ENCODE peak calls at places on chromosomes 3 and 15, in ten cellular contexts. E, O, P, V, X, R, U, G, M and K are unnamed samples. For H3K4me1, the result is how much of the 10 kb centered on the place peaks cover.

GRCh38 chr3:53495518-53496501 is 1.4 kb downstream of the CACNA1D start:
- DNase-seq in E (no peak), O (no peak), P (peak), V (no peak), X (no peak), R (peak), U (no peak), G (peak), M (no peak), K (no peak)

GRCh38 chr3:185824467-185825378 is at the start of gene IGF2BP2:
- DNase-seq in E (peak), O (peak), P (peak), V (peak), X (peak), R (peak), U (peak), G (peak), M (no peak), K (peak)

GRCh38 chr3:126118591-126118990 is 34.7 kb upstream of the SLC41A3 start:
- DNase-seq in E (no peak), O (peak), P (peak), V (no peak), X (peak), R (no peak), U (no peak), G (no peak), M (peak), K (no peak)

GRCh38 chr15:25171856-25172687 is 217.3 kb downstream of the SNRPN start:
- DNase-seq in E (no peak), O (peak), P (no peak), V (no peak), X (peak), R (no peak), U (no peak), G (no peak), M (peak), K (peak)

GRCh38 chr3:190883973-190884832 is 21.7 kb upstream of the GMNC start:
- DNase-seq in E (peak), O (no peak), P (peak), V (no peak), X (no peak), R (peak), U (peak), G (peak), M (no peak), K (peak)

GRCh38 chr3:61268659-61269058 is 17.4 kb upstream of the FHIT start:
- DNase-seq in E (no peak), O (no peak), P (no peak), V (no peak), X (no peak), R (no peak), U (no peak), G (no peak), M (no peak), K (no peak)

GRCh38 chr3:53073553-53074365 is 27.9 kb upstream of the SFMBT1 start:
- DNase-seq in E (no peak), O (no peak), P (no peak), V (no peak), X (no peak), R (no peak), U (no peak), G (no peak), M (no peak), K (peak)

GRCh38 chr15:45386420-45386819 is 8.1 kb upstream of the GATM start:
- DNase-seq in E (no peak), O (no peak), P (no peak), V (peak), X (no peak), R (no peak), U (no peak), G (peak), M (no peak), K (peak)

GRCh38 chr3:46664188-46664970 is 29.1 kb downstream of the ALS2CL start:
- DNase-seq in E (no peak), O (no peak), P (peak), V (no peak), X (no peak), R (no peak), U (no peak), G (no peak), M (peak), K (no peak)

GRCh38 chr3:194688207-194688711 is 2.6 kb downstream of the FAM43A start:
- DNase-seq in E (peak), O (peak), P (peak), V (peak), X (no peak), R (peak), U (no peak), G (peak), M (no peak), K (peak)

GRCh38 chr3:55434789-55435188 is 52.3 kb downstream of the WNT5A start:
- DNase-seq in E (peak), O (no peak), P (no peak), V (no peak), X (no peak), R (peak), U (peak), G (no peak), M (no peak), K (no peak)

GRCh38 chr15:90837052-90837621 is 31.3 kb upstream of the FURIN start:
- DNase-seq in E (no peak), O (no peak), P (no peak), V (no peak), X (no peak), R (no peak), U (no peak), G (no peak), M (no peak), K (no peak)

GRCh38 chr15:60184579-60184978 is 180.5 kb downstream of the FOXB1 start:
- DNase-seq in E (peak), O (no peak), P (no peak), V (no peak), X (no peak), R (no peak), U (no peak), G (no peak), M (no peak), K (no peak)

GRCh38 chr3:176807938-176808337 is 389.3 kb downstream of the TBL1XR1 start:
- DNase-seq in E (no peak), O (no peak), P (no peak), V (no peak), X (no peak), R (peak), U (no peak), G (no peak), M (no peak), K (peak)

GRCh38 chr15:71732636-71733035 is 77.7 kb upstream of the NR2E3 start:
- DNase-seq in E (no peak), O (no peak), P (no peak), V (no peak), X (no peak), R (no peak), U (no peak), G (no peak), M (no peak), K (no peak)

GRCh38 chr15:77415450-77416448 is 4.2 kb downstream of the PEAK1 start:
- DNase-seq in E (no peak), O (no peak), P (no peak), V (no peak), X (no peak), R (no peak), U (no peak), G (no peak), M (no peak), K (no peak)

GRCh38 chr3:32972482-32973146 is 21.2 kb downstream of the CCR4 start:
- DNase-seq in E (no peak), O (no peak), P (no peak), V (no peak), X (no peak), R (no peak), U (no peak), G (no peak), M (no peak), K (no peak)

GRCh38 chr3:15636028-15636709 is 34.6 kb downstream of the BTD start:
- DNase-seq in E (peak), O (no peak), P (no peak), V (no peak), X (no peak), R (no peak), U (no peak), G (no peak), M (no peak), K (no peak)

GRCh38 chr15:101068961-101069734 is 150.0 kb downstream of the LRRK1 start:
- DNase-seq in E (no peak), O (no peak), P (no peak), V (peak), X (no peak), R (peak), U (no peak), G (peak), M (no peak), K (no peak)

GRCh38 chr3:33385423-33385822 is 54.8 kb downstream of the UBP1 start:
- DNase-seq in E (no peak), O (no peak), P (no peak), V (no peak), X (no peak), R (no peak), U (peak), G (no peak), M (no peak), K (no peak)

GRCh38 chr3:20931834-20932233 is 745.8 kb upstream of the SGO1 start:
- DNase-seq in E (no peak), O (no peak), P (no peak), V (no peak), X (no peak), R (no peak), U (no peak), G (no peak), M (no peak), K (no peak)

GRCh38 chr3:58521002-58521670 is 15.9 kb downstream of the ACOX2 start:
- DNase-seq in E (no peak), O (no peak), P (no peak), V (no peak), X (peak), R (peak), U (peak), G (no peak), M (no peak), K (no peak)

GRCh38 chr3:67418539-67419529 is 235.6 kb downstream of the SUCLG2 start:
- DNase-seq in E (no peak), O (no peak), P (no peak), V (no peak), X (no peak), R (no peak), U (no peak), G (no peak), M (no peak), K (no peak)

GRCh38 chr3:60202052-60202753 is 1049.0 kb downstream of the FHIT start:
- DNase-seq in E (no peak), O (no peak), P (no peak), V (no peak), X (no peak), R (no peak), U (no peak), G (no peak), M (no peak), K (no peak)

GRCh38 chr3:192888121-192888520 is 29.5 kb downstream of the MB21D2 start:
- DNase-seq in E (peak), O (no peak), P (no peak), V (no peak), X (no peak), R (no peak), U (no peak), G (no peak), M (no peak), K (no peak)

GRCh38 chr15:73849641-73850040 is 23.7 kb upstream of the TBC1D21 start:
- DNase-seq in E (no peak), O (no peak), P (no peak), V (no peak), X (no peak), R (no peak), U (no peak), G (no peak), M (no peak), K (no peak)

GRCh38 chr3:185926445-185926844 is 11.4 kb downstream of the TRA2B start:
- DNase-seq in E (no peak), O (no peak), P (no peak), V (no peak), X (no peak), R (no peak), U (no peak), G (no peak), M (no peak), K (no peak)

GRCh38 chr15:31300208-31300661 is 26.4 kb upstream of the KLF13 start:
- DNase-seq in E (no peak), O (no peak), P (no peak), V (peak), X (no peak), R (no peak), U (no peak), G (no peak), M (no peak), K (peak)

GRCh38 chr15:43930079-43930478 is 103.3 kb downstream of the WDR76 start:
- DNase-seq in E (no peak), O (no peak), P (no peak), V (no peak), X (no peak), R (peak), U (no peak), G (no peak), M (no peak), K (no peak)

GRCh38 chr3:109930592-109930991 is 593.2 kb upstream of the DPPA4 start:
- DNase-seq in E (peak), O (no peak), P (no peak), V (no peak), X (no peak), R (no peak), U (no peak), G (no peak), M (no peak), K (no peak)

GRCh38 chr3:152325136-152325535 is 56.4 kb downstream of the MBNL1 start:
- DNase-seq in E (no peak), O (no peak), P (no peak), V (no peak), X (no peak), R (no peak), U (no peak), G (no peak), M (no peak), K (no peak)

GRCh38 chr15:57218826-57219576 is 157.3 kb upstream of the CGNL1 start:
- DNase-seq in E (no peak), O (no peak), P (no peak), V (no peak), X (no peak), R (peak), U (no peak), G (no peak), M (no peak), K (peak)

GRCh38 chr15:41823502-41823901 is 4.4 kb upstream of the JMJD7 start:
- DNase-seq in E (no peak), O (no peak), P (no peak), V (peak), X (no peak), R (no peak), U (no peak), G (no peak), M (no peak), K (no peak)

GRCh38 chr15:30943654-30944335 is 40.1 kb downstream of the FAN1 start:
- DNase-seq in E (no peak), O (no peak), P (no peak), V (no peak), X (no peak), R (no peak), U (no peak), G (no peak), M (no peak), K (no peak)

GRCh38 chr3:195195321-195196209 is 75.4 kb downstream of the XXYLT1 start:
- DNase-seq in E (no peak), O (no peak), P (no peak), V (no peak), X (no peak), R (peak), U (no peak), G (no peak), M (no peak), K (no peak)

GRCh38 chr15:43911235-43911661 is 84.4 kb downstream of the WDR76 start:
- DNase-seq in E (peak), O (peak), P (no peak), V (peak), X (no peak), R (no peak), U (no peak), G (no peak), M (no peak), K (no peak)

GRCh38 chr3:109952924-109953323 is 615.6 kb upstream of the DPPA4 start:
- DNase-seq in E (no peak), O (no peak), P (no peak), V (no peak), X (no peak), R (no peak), U (no peak), G (no peak), M (no peak), K (no peak)

GRCh38 chr3:74614133-74614967 is at the start of gene CNTN3:
- DNase-seq in E (no peak), O (peak), P (peak), V (peak), X (no peak), R (peak), U (no peak), G (peak), M (no peak), K (peak)

GRCh38 chr15:58446521-58446920 is 14.7 kb downstream of the LIPC start:
- DNase-seq in E (no peak), O (no peak), P (no peak), V (no peak), X (no peak), R (no peak), U (no peak), G (no peak), M (no peak), K (no peak)

GRCh38 chr3:48795997-48796732 is 51.5 kb downstream of the PRKAR2A start:
- DNase-seq in E (no peak), O (no peak), P (no peak), V (no peak), X (no peak), R (no peak), U (no peak), G (no peak), M (no peak), K (no peak)
- TF ChIP-seq CTCF in E (no peak), O (no peak), P (no peak), V (no peak), X (no peak), R (no peak), U (no peak), G (no peak), M (no peak), K (no peak)

DNA sequence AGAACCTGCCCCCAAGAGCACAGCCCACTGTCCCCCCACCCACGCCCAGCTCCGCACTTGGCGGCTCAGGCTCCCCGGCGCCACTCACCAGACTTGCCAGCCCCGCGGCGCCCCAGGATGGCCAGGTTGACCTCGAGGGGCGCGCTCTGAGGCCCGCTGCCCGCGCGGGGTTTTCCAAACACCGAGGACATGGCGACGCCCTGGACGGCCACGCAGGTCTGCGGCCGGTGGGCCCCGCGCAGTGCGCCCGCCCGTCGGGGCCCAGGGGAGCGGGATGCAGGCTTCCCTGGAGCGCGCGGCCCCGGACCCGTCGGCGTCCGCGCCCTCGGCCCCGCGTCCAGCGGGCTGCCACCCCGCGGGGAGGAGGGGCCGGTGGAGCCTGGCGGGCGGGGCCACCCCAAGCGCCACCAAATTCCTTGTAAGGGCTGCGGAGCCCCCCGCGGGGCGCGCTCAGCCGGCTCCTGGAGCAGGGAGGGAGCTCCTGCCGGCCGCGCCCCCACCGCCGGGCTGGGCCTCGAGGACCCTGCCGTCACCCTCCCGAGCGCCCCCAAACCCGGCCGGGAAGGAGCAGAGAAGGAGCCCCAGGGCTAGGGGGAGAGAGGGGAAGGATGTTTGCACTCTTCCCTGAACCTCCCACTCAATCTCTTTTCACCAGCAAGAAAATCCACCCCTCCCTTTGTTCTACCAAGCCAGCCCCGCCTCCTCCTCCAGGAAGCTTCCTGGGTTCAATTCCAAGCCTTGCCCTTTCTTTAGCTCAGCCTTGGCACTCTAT is at the start of gene RASL12:
- DNase-seq in E (no peak), O (peak), P (no peak), V (peak), X (no peak), R (peak), U (peak), G (peak), M (no peak), K (no peak)
- H3K4me3 ChIP-seq in E (no peak), O (peak), P (peak), V (peak), X (no peak), R (peak), U (no peak), G (peak), M (peak), K (no peak)

DNA sequence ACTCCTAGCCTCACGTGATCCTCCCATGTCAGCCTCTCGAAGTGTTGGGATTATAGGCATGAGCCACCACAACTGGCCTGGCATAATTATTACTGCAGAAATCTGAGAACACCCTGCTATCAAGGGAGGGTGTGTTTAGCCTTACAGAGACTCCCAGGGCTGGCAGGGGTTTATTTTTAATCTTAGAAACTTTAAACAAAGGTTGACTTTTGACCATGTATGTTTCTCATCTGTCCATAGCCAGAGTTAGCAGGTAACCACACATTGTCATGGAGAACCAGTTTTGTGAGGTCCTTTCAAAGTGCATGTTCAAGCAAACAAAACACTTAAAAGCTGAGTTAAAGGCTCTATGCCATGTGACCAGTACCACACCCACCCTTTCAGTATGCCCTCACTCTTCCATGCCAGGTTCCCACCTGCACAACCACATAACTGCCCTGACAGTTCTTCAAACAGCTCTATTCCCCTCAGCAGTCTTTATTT is 11.1 kb downstream of the SIAH2 start:
- DNase-seq in E (peak), O (no peak), P (peak), V (no peak), X (no peak), R (no peak), U (no peak), G (no peak), M (peak), K (no peak)
- H3K4me1 ChIP-seq in E (under half), O (half or more), P (half or more), V (half or more), X (under half), R (under half), U (under half), G (under half), M (half or more), K (under half)

DNA sequence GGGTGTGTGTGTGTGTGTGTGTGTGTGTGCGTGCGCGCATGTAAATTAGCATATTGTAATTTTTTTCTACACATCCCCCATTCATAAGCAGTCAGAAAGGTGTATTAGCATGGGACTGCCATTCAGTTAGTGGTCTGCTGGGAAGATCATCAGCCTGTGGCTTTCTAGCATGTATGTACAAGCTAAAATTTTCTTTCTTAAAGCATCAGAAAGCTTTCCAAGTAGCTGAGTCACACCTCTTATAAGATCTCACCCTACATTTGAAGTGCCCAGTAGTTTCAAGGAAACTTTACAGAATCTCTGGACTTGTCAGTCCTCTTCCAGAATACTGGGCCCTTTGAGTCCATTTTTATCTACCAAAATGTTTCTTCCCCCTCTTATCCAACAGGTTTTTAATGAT is 411.4 kb upstream of the TPRG1 start:
- DNase-seq in E (no peak), O (no peak), P (no peak), V (no peak), X (no peak), R (no peak), U (no peak), G (no peak), M (no peak), K (no peak)
- TF ChIP-seq CTCF in E (no peak), O (no peak), P (no peak), V (no peak), X (no peak), R (no peak), U (no peak), G (no peak), M (no peak), K (no peak)